ENCODE peak calls at places on chromosome X, in four cellular contexts. C is SK-N-SH, Y is WTC11, A is K562. R is an unnamed sample.

GRCh38 chrX:97524997-97525396 is 641.3 kb downstream of the RPA4 start:
- DNase-seq in C (no peak), Y (no peak), A (no peak), R (no peak)

GRCh38 chrX:85627363-85627762 is 247.9 kb upstream of the POF1B start:
- DNase-seq in C (peak), Y (no peak), A (no peak), R (no peak)

GRCh38 chrX:51893931-51894696 is 691 bp downstream of the MAGED1 start:
- DNase-seq in C (peak), Y (peak), A (no peak), R (no peak)

GRCh38 chrX:10514891-10515290 is 105.5 kb downstream of the MID1 start:
- DNase-seq in C (no peak), Y (no peak), A (no peak), R (no peak)

GRCh38 chrX:856901-857300 is 226.3 kb downstream of the SHOX start:
- DNase-seq in C (no peak), Y (no peak), A (no peak), R (no peak)

GRCh38 chrX:4253092-4253491 is 539.6 kb upstream of the PRKX start:
- DNase-seq in C (no peak), Y (no peak), A (no peak), R (no peak)

GRCh38 chrX:98371994-98372393 is 1488.3 kb downstream of the RPA4 start:
- DNase-seq in C (no peak), Y (no peak), A (no peak), R (no peak)

GRCh38 chrX:64975491-64975890 is 759 bp downstream of the ZC4H2 start:
- DNase-seq in C (peak), Y (peak), A (no peak), R (peak)

GRCh38 chrX:30951003-30951402 is 61.9 kb upstream of the TAB3 start:
- DNase-seq in C (no peak), Y (no peak), A (no peak), R (no peak)

GRCh38 chrX:41761702-41762101 is 37.7 kb downstream of the GPR82 start:
- DNase-seq in C (no peak), Y (no peak), A (no peak), R (no peak)

GRCh38 chrX:100812216-100813158 is 7.7 kb upstream of the CSTF2 start:
- DNase-seq in C (no peak), Y (peak), A (no peak), R (no peak)

GRCh38 chrX:121823406-121823805 is 776.0 kb downstream of the GLUD2 start:
- DNase-seq in C (no peak), Y (no peak), A (no peak), R (no peak)

GRCh38 chrX:112555831-112556230 is 123.9 kb downstream of the LHFPL1 start:
- DNase-seq in C (no peak), Y (no peak), A (no peak), R (no peak)

GRCh38 chrX:70013483-70014222 is 36.1 kb downstream of the AWAT2 start:
- DNase-seq in C (no peak), Y (no peak), A (no peak), R (no peak)

GRCh38 chrX:130260316-130260715 is 8.4 kb downstream of the ZNF280C start:
- DNase-seq in C (no peak), Y (no peak), A (peak), R (no peak)

GRCh38 chrX:149002320-149002719 is 501.9 kb downstream of the AFF2 start:
- DNase-seq in C (no peak), Y (no peak), A (no peak), R (no peak)

GRCh38 chrX:149006235-149006634 is 498.9 kb downstream of the IDS start:
- DNase-seq in C (no peak), Y (no peak), A (no peak), R (no peak)

GRCh38 chrX:149004936-149005335 is 500.2 kb downstream of the IDS start:
- DNase-seq in C (no peak), Y (peak), A (no peak), R (no peak)

GRCh38 chrX:149003863-149004660 is 501.0 kb downstream of the IDS start:
- DNase-seq in C (no peak), Y (no peak), A (no peak), R (no peak)
- TF ChIP-seq FOXJ3 in C (no peak), Y (no peak), A (no peak), R (no peak)

DNA sequence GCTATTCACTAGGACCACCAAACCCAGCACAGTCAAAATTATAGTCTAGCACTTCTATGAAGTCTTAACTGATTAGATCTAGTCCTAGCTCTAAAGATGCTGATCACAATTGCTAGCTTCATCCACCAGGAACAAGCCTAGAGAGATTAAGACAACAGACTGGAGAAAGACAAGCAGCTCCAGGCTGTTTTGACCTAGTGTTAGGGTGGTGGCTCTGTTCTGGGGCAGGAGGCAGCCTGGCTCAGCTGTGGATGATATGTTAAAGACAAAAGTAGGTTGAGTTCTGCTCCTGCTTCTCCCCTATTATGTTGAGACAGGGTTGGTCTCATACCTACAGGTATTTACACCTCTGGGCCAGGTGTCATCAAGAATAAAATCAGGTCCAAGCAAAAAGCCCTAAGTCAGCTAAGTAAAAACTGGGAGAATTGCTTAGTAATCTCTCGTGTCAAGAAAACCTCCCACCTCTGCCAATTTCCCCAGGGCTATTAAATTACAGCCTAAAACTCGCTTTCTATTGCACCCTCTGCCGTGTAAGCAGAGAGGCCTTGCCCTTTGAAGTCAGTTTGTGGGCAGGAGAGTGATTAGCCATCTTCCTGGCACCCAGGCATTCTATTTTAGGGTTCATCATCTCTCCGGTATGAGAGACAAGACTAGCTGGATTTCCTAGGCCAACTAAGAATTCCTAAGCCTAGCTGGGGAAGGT is 39.9 kb downstream of the RAB40AL start:
- DNase-seq in C (no peak), Y (no peak), A (no peak), R (no peak)
- TF ChIP-seq FOXJ3 in C (no peak), Y (no peak), A (no peak), R (no peak)

GRCh38 chrX:49956313-49956712 is 33.9 kb downstream of the CLCN5 start:
- DNase-seq in C (no peak), Y (no peak), A (no peak), R (no peak)

GRCh38 chrX:49959602-49960001 is 37.2 kb downstream of the CLCN5 start:
- DNase-seq in C (no peak), Y (no peak), A (no peak), R (no peak)

GRCh38 chrX:49958727-49959126 is 36.3 kb downstream of the CLCN5 start:
- DNase-seq in C (no peak), Y (no peak), A (no peak), R (no peak)

DNA sequence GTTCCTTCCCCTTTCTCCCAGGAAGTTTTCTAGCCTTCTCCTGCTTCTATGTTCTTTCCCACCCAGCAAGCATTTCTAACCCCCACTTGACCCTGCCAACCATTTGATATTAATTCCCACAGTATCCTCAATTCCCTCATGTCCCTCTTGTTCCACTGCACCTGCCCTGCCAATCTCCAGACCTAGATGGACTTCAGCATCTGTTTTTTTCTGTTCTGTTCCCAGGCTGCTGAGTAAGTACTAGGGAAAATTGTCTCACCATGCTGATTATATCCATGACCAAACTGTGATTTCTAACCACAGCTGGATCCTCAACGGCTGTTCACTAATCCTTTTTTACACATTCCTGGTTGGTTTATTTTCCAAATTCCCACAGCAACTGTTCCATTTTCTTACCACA is 37.7 kb downstream of the CLCN5 start:
- DNase-seq in C (no peak), Y (no peak), A (no peak), R (no peak)
- TF ChIP-seq FOXJ3 in C (no peak), Y (no peak), A (no peak), R (no peak)

GRCh38 chrX:77918568-77918967 is 8.1 kb downstream of the ATP7A start:
- DNase-seq in C (no peak), Y (no peak), A (no peak), R (no peak)
- TF ChIP-seq FOXJ3 in C (no peak), Y (no peak), A (no peak), R (no peak)

DNA sequence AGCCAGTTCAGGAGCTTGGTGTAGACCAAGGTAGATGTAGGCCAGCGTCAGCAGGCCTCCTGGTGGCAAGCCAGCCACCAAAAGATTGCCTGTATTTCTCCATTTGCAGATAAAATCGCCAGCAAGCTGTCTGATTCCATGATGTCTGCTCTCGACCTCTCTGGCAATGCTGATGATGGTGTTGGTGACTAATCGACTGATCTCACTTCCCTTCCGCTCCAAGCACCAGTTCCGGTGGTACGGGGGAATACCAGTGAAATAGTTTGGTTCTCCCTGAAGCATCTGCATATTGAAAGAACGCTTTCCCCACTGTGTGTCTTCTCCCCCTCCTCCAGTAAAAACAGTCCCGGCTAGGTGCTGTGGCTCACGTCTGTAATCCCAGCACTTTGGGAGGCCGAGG is 30.4 kb downstream of the GNL3L start:
- DNase-seq in C (no peak), Y (no peak), A (no peak), R (no peak)
- TF ChIP-seq FOXJ3 in C (no peak), Y (no peak), A (no peak), R (no peak)

R was measured in HepG2.